ENCODE peak calls at places on chromosomes 2 and 18, in five cellular contexts. F, N, H, A and X are unnamed samples.

GRCh38 chr2:234869969-234870368 is 81.8 kb upstream of the SH3BP4 start:
- DNase-seq in F (no peak), N (no peak), H (no peak), A (no peak), X (no peak)

GRCh38 chr2:98601532-98602132 is 6.7 kb downstream of the COA5 start:
- DNase-seq in F (no peak), N (peak; percentile 57), H (no peak), A (peak; percentile 47), X (peak; percentile 57)

GRCh38 chr2:86566828-86567205 is 3.6 kb upstream of the CHMP3 start:
- DNase-seq in F (no peak), N (no peak), H (no peak), A (no peak), X (no peak)

GRCh38 chr2:46847726-46848421 is 67.7 kb downstream of the MCFD2 start:
- DNase-seq in F (no peak), N (no peak), H (no peak), A (peak; percentile 90), X (no peak)

GRCh38 chr2:189222440-189222839 is 42.9 kb upstream of the COL5A2 start:
- DNase-seq in F (no peak), N (no peak), H (no peak), A (no peak), X (no peak)

GRCh38 chr2:11750422-11750821 is 4.0 kb downstream of the LPIN1 start:
- DNase-seq in F (no peak), N (no peak), H (no peak), A (no peak), X (peak; percentile 32)

GRCh38 chr2:62597323-62597722 is 91.3 kb upstream of the TMEM17 start:
- DNase-seq in F (no peak), N (no peak), H (no peak), A (peak; percentile 64), X (no peak)

GRCh38 chr2:46887028-46887885 is 28.3 kb downstream of the MCFD2 start:
- DNase-seq in F (no peak), N (no peak), H (no peak), A (peak; percentile 60), X (no peak)

GRCh38 chr2:216590780-216591179 is 42.4 kb upstream of the IGFBP2 start:
- DNase-seq in F (no peak), N (peak; percentile 50), H (no peak), A (peak; percentile 51), X (no peak)

GRCh38 chr2:157932480-157933205 is 56.5 kb upstream of the ACVR1 start:
- DNase-seq in F (peak; percentile 63), N (peak; percentile 76), H (peak; percentile 91), A (no peak), X (no peak)

GRCh38 chr2:214138779-214139178 is 272.1 kb upstream of the VWC2L start:
- DNase-seq in F (no peak), N (no peak), H (no peak), A (no peak), X (no peak)

GRCh38 chr2:189791338-189792042 is 7.2 kb downstream of the PMS1 start:
- DNase-seq in F (no peak), N (no peak), H (no peak), A (no peak), X (no peak)

GRCh38 chr18:49276680-49277079 is 183.8 kb downstream of the DYM start:
- DNase-seq in F (no peak), N (no peak), H (no peak), A (no peak), X (peak; percentile 43)

GRCh38 chr2:122070241-122070731 is 314.8 kb downstream of the TSN start:
- DNase-seq in F (no peak), N (no peak), H (no peak), A (no peak), X (no peak)

GRCh38 chr2:113164234-113164929 is 9.4 kb upstream of the PSD4 start:
- DNase-seq in F (no peak), N (no peak), H (no peak), A (no peak), X (no peak)

GRCh38 chr2:161417428-161418274 is 1.6 kb downstream of the TBR1 start:
- DNase-seq in F (no peak), N (peak; percentile 34), H (peak; percentile 18), A (no peak), X (no peak)

GRCh38 chr2:170218456-170218855 is 40.5 kb downstream of the MYO3B start:
- DNase-seq in F (no peak), N (no peak), H (no peak), A (no peak), X (no peak)

GRCh38 chr18:51097046-51097822 is 67.2 kb downstream of the SMAD4 start:
- DNase-seq in F (no peak), N (no peak), H (no peak), A (no peak), X (no peak)
- H2BK120ac ChIP-seq in F (no peak overlapping the region), N (no peak overlapping the region), H (no peak overlapping the region), A (no peak overlapping the region), X (no peak overlapping the region)

GRCh38 chr18:61549889-61550288 is 216.7 kb downstream of the CDH20 start:
- DNase-seq in F (no peak), N (no peak), H (no peak), A (no peak), X (peak; percentile 24)
- H4K91ac ChIP-seq in F (no peak overlapping the region), N (no peak overlapping the region), H (no peak overlapping the region), A (no peak overlapping the region), X (peak overlapping the region; percentile 7)

DNA sequence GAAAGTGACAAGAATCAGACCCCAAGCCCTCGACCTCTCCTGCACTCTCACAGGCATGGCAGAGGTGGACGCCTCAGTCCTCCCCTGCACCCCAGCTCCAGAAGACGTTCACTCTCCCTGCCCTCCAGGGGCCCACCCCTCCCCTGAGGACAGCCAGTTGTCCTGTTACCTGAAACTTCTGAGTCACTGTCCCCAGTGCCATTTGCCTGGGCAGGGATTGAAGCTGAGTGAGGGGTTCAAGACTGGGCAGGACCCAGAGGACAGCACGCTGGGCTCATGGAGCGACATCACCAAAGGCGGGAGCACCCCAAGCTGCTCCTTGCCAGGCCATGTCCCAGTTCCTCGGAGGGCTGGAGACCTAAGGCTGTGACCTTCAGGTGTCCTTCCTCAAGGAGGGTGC is 34.2 kb upstream of the COL6A3 start:
- DNase-seq in F (no peak), N (no peak), H (no peak), A (no peak), X (no peak)
- H2BK120ac ChIP-seq in F (no peak overlapping the region), N (no peak overlapping the region), H (no peak overlapping the region), A (no peak overlapping the region), X (no peak overlapping the region)

DNA sequence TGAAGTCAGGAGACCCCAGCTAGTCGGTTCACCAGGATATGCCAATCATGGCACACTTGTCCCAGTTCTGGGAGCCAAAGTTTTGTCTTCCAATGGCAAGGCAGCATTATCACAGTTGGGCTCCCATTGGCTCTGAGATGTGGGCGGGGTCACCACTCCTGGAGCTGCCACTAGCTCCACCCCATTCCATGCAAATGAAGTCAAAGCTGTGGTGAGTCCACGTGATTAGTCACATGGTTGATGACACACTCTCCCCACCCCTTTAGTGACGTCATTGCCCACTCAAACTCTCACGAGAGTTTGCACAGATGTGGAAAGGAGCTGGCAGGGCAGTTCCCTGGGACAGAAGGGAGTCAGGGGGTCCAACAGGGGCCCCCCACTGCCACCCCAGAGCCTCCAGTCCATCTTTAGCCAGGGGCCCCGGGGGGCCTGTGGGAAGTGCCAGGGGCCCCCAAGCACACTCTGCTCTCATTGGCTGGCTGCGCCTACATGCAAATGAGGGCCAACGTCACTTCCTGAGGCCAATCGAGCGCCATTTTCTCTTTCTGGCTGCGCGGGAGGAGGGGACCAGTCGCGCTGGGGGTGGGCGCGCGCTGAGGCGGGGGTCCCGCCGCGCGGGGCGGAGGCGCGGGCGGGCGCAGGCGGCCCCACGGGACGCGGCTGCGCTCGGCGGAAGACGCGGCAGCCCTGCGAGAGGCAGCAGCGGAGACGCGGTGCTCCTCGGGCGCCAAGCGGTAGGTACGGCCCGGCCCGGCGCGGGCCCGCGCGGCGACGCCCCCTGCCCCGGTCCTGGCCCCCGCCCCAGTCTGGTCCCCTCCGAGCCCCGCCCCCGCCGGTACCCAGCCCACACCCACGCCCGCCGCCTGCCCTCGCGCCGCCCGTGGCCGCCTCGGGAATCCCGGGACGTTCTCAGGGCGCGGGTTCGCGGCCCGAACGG is at the start of gene ADNP2:
- DNase-seq in F (peak; percentile 82), N (peak; percentile 96), H (peak; percentile 85), A (peak; percentile 96), X (peak; percentile 94)
- H4K91ac ChIP-seq in F (peak within 1 kb of the TSS; percentile 79), N (no peak within 1 kb of the TSS), H (peak within 1 kb of the TSS; percentile 8), A (peak within 1 kb of the TSS; percentile 23), X (peak within 1 kb of the TSS; percentile 97)

GRCh38 chr2:207227749-207228145 is 62.0 kb upstream of the KLF7 start:
- DNase-seq in F (no peak), N (no peak), H (no peak), A (no peak), X (no peak)
- H2BK120ac ChIP-seq in F (no peak overlapping the region), N (no peak overlapping the region), H (no peak overlapping the region), A (no peak overlapping the region), X (no peak overlapping the region)

DNA sequence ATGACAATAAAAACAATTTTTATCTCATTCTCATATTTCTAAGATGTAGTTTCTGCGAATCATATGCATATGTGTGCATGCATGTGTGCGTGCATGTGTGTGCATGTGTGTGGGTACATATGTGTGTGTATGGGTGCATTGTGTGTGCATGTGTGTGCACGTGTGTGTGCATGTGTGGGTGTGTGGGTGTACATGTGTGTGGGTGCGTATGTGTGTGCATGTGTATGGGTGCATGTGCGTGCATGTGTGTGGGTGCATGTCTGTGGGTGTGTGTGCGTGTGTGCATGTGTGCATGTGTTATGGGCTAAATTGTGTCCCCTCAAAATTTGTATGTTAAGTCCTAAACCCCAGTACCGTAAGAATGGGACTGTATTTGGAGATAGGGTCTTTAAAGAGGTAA is 49.3 kb downstream of the COL6A3 start:
- DNase-seq in F (no peak), N (no peak), H (no peak), A (peak; percentile 39), X (no peak)
- H4K91ac ChIP-seq in F (no peak overlapping the region), N (no peak overlapping the region), H (no peak overlapping the region), A (no peak overlapping the region), X (no peak overlapping the region)

DNA sequence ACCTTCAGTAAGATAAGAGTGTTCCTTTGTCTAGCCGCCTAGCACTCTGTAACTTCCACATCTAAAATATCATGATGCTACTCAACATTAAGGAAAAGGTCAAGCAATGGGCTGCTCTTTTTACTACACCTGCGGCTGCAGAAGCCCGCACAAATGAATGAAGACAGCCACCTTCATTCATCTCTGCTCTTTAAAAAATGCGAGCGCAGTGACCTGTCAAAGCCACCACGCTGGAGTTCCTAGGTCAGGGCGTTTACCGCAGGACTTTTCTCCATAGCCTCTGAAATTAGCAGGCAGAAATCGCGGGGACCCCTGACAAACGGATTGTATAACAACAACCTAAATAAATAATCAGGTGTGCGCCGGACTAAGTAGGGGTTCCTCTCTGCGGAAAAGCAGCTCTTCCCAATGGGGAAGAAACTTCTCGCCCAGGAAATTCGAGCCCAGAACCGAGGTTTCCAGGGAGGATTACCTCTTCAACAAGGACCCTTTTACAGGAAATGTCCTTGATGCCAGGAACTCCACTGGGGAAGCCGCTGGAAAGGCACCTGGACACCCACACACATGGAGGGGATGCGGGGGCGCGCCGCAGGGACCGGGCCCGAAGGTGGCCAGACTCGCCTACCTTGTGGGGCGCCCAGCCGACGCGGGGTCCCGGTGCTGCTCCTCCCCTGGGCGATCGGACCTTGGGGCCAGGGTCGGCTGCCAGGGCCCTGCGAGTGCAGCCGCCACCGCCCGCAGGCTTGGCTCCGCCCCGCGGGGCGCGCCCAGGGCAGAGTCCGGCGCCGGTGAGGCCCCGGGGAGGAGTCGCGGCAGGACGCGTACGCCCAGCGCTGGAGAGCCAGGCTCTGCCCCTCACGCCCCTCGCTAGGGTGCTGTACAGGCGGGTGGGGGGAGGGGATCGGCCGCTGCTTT is at the start of gene CCDC68:
- DNase-seq in F (no peak), N (peak; percentile 59), H (peak; percentile 21), A (no peak), X (peak; percentile 67)
- H2BK120ac ChIP-seq in F (no peak within 1 kb of the TSS), N (no peak within 1 kb of the TSS), H (no peak within 1 kb of the TSS), A (peak within 1 kb of the TSS; percentile 72), X (no peak within 1 kb of the TSS)